ENCODE peak calls at places on chromosomes 5 and 9, in five cellular contexts. One of them, this sample, is unnamed.
A peak's percentile ranks its signal among the peaks of the same experiment; 100 is the strongest.

GRCh38 chr5:139061856-139062255 is 136.3 kb downstream of the SIL1 start:
- DNase-seq in ovary: no peak
- DNase-seq in LoVo: no peak
- DNase-seq in OCI-LY7: no peak
- DNase-seq in GDM1: no peak
- DNase-seq in this sample: no peak

GRCh38 chr5:59164041-59164830 is 581.4 kb downstream of the RAB3C start:
- DNase-seq in ovary: no peak
- DNase-seq in OCI-LY7: no peak
- DNase-seq in LoVo: no peak
- DNase-seq in GDM1: no peak
- DNase-seq in this sample: no peak

GRCh38 chr5:159969966-159970365 is 39.0 kb upstream of the TTC1 start:
- DNase-seq in LoVo: no peak
- DNase-seq in ovary: no peak
- DNase-seq in GDM1: no peak
- DNase-seq in OCI-LY7: no peak
- DNase-seq in this sample: no peak

GRCh38 chr5:98111686-98112085 is 661.8 kb upstream of the RGMB start:
- DNase-seq in GDM1: no peak
- DNase-seq in LoVo: no peak
- DNase-seq in OCI-LY7: no peak
- DNase-seq in ovary: no peak
- DNase-seq in this sample: no peak

GRCh38 chr9:38408719-38409118 is 15.5 kb downstream of the IGFBPL1 start:
- DNase-seq in ovary: no peak
- DNase-seq in OCI-LY7: no peak
- DNase-seq in GDM1: no peak
- DNase-seq in LoVo: no peak
- DNase-seq in this sample: no peak

GRCh38 chr9:101533334-101534187 is at the start of gene RNF20:
- DNase-seq in ovary: peak; percentile 100
- DNase-seq in LoVo: peak; percentile 98
- DNase-seq in OCI-LY7: peak; percentile 99
- DNase-seq in GDM1: peak; percentile 93
- DNase-seq in this sample: peak; percentile 99

GRCh38 chr5:125401724-125402622 is 655.5 kb upstream of the ZNF608 start:
- DNase-seq in OCI-LY7: no peak
- DNase-seq in GDM1: no peak
- DNase-seq in LoVo: peak; percentile 51
- DNase-seq in ovary: no peak
- DNase-seq in this sample: no peak

GRCh38 chr9:127899200-127899943 is at the start of gene ST6GALNAC6:
- DNase-seq in GDM1: peak; percentile 77
- DNase-seq in OCI-LY7: peak; percentile 88
- DNase-seq in ovary: peak; percentile 87
- DNase-seq in LoVo: peak; percentile 81
- DNase-seq in this sample: peak; percentile 83

GRCh38 chr5:135632806-135633205 is 54.0 kb upstream of the CXCL14 start:
- DNase-seq in GDM1: no peak
- DNase-seq in OCI-LY7: no peak
- DNase-seq in ovary: no peak
- DNase-seq in LoVo: no peak
- DNase-seq in this sample: no peak

GRCh38 chr5:165630211-165630866 is 2124.9 kb downstream of the MAT2B start:
- DNase-seq in OCI-LY7: peak; percentile 29
- DNase-seq in ovary: no peak
- DNase-seq in LoVo: peak; percentile 44
- DNase-seq in GDM1: peak; percentile 35
- DNase-seq in this sample: peak; percentile 73

This sample was measured in NAMALWA.